ENCODE peak calls at places on chromosomes 3 and 15, in five cellular contexts. U is neural progenitor cell; K is activated CD4-positive, alpha-beta T cell treated with anti-CD3 and anti-CD28 coated beads for 1 hour; B is amygdala; F is GM12878. Y is an unnamed sample.

GRCh38 chr15:60941448-60941847 is 287.7 kb downstream of the RORA start:
- DNase-seq in F (no peak), B (no peak), K (no peak), U (no peak), Y (peak)

GRCh38 chr3:46019707-46020106 is 7.6 kb downstream of the XCR1 start:
- DNase-seq in K (no peak), B (no peak), F (no peak), U (no peak), Y (no peak)

GRCh38 chr3:12175844-12176453 is 17.2 kb upstream of the TIMP4 start:
- DNase-seq in U (peak), B (no peak), F (no peak), K (no peak), Y (peak)

GRCh38 chr3:44932986-44933944 is 42.7 kb downstream of the ZDHHC3 start:
- DNase-seq in U (no peak), B (no peak), F (no peak), K (no peak), Y (no peak)

GRCh38 chr3:16243706-16244490 is 20.8 kb downstream of the DPH3 start:
- DNase-seq in K (no peak), U (no peak), B (no peak), F (no peak), Y (peak)

GRCh38 chr15:55535436-55535835 is 27.4 kb upstream of the DNAAF4 start:
- DNase-seq in U (no peak), F (no peak), B (no peak), K (no peak), Y (no peak)

GRCh38 chr3:45760878-45761711 is 35.2 kb downstream of the SLC6A20 start:
- DNase-seq in U (peak), K (peak), F (peak), B (no peak), Y (peak)

GRCh38 chr3:42490243-42490642 is 12.2 kb upstream of the VIPR1 start:
- DNase-seq in B (no peak), F (peak), K (peak), U (no peak), Y (no peak)

GRCh38 chr15:60721706-60722105 is 242.8 kb upstream of the ICE2 start:
- DNase-seq in B (no peak), K (no peak), U (no peak), F (no peak), Y (peak)

GRCh38 chr15:93708721-93709120 is 522.6 kb upstream of the MCTP2 start:
- DNase-seq in K (no peak), B (no peak), F (no peak), U (no peak), Y (no peak)

GRCh38 chr15:100911086-100911485 is 8.1 kb upstream of the LRRK1 start:
- DNase-seq in B (no peak), U (no peak), K (no peak), F (no peak), Y (no peak)

GRCh38 chr3:49164983-49165720 is 979 bp downstream of the CCDC71 start:
- DNase-seq in K (no peak), B (no peak), F (no peak), U (no peak), Y (no peak)

GRCh38 chr15:65394280-65394789 is 16.5 kb upstream of the IGDCC3 start:
- DNase-seq in U (no peak), K (no peak), B (no peak), F (no peak), Y (no peak)

GRCh38 chr3:123155471-123156011 is 46.2 kb upstream of the SEC22A start:
- DNase-seq in K (no peak), F (no peak), B (no peak), U (peak), Y (no peak)

GRCh38 chr3:44529927-44530326 is 25.1 kb upstream of the ZKSCAN7 start:
- DNase-seq in B (no peak), K (no peak), F (no peak), U (no peak), Y (peak)